ENCODE peak calls at places on chromosomes 2 and 18, in nine cellular contexts. B, G, X, R, P, A, L, I and V are unnamed samples.

GRCh38 chr2:64609229-64609994 is 44.3 kb downstream of the SERTAD2 start:
- DNase-seq in B (no peak), G (peak), X (peak), R (no peak), P (no peak), A (peak), L (peak), I (no peak), V (peak)

GRCh38 chr2:99974275-99974674 is 168.1 kb downstream of the AFF3 start:
- DNase-seq in B (no peak), G (no peak), X (no peak), R (peak), P (no peak), A (no peak), L (no peak), I (peak), V (no peak)

GRCh38 chr2:3265471-3265870 is 112.1 kb downstream of the EIPR1 start:
- DNase-seq in B (no peak), G (no peak), X (no peak), R (no peak), P (no peak), A (no peak), L (no peak), I (no peak), V (no peak)

GRCh38 chr2:40244251-40245010 is 207.5 kb downstream of the SLC8A1 start:
- DNase-seq in B (peak), G (no peak), X (peak), R (peak), P (no peak), A (peak), L (no peak), I (peak), V (peak)

GRCh38 chr18:63848159-63848558 is 39.3 kb upstream of the SERPINB2 start:
- DNase-seq in B (peak), G (no peak), X (peak), R (peak), P (no peak), A (no peak), L (no peak), I (peak), V (peak)

GRCh38 chr2:38598991-38599295 is 3.8 kb downstream of the HNRNPLL start:
- DNase-seq in B (peak), G (no peak), X (no peak), R (no peak), P (no peak), A (no peak), L (no peak), I (no peak), V (no peak)

GRCh38 chr18:67599277-67599676 is 82.8 kb upstream of the DSEL start:
- DNase-seq in B (peak), G (no peak), X (no peak), R (no peak), P (no peak), A (no peak), L (no peak), I (peak), V (no peak)

GRCh38 chr2:30359644-30360167 is 87.3 kb upstream of the LCLAT1 start:
- DNase-seq in B (no peak), G (no peak), X (no peak), R (no peak), P (no peak), A (peak), L (no peak), I (no peak), V (no peak)

GRCh38 chr18:75358928-75359327 is 68.6 kb downstream of the SMIM21 start:
- DNase-seq in B (no peak), G (no peak), X (no peak), R (no peak), P (peak), A (no peak), L (no peak), I (peak), V (no peak)

GRCh38 chr2:126828051-126828450 is 70.6 kb upstream of the TEX51 start:
- DNase-seq in B (no peak), G (no peak), X (no peak), R (no peak), P (no peak), A (no peak), L (no peak), I (no peak), V (no peak)

GRCh38 chr2:231886071-231886681 is 40.0 kb downstream of the NPPC start:
- DNase-seq in B (no peak), G (no peak), X (no peak), R (no peak), P (no peak), A (no peak), L (no peak), I (no peak), V (no peak)

GRCh38 chr2:134668821-134669220 is 50.0 kb downstream of the TMEM163 start:
- DNase-seq in B (no peak), G (peak), X (no peak), R (no peak), P (peak), A (no peak), L (peak), I (peak), V (no peak)

GRCh38 chr2:172084484-172084733 is 898 bp upstream of the DLX1 start:
- DNase-seq in B (no peak), G (no peak), X (no peak), R (no peak), P (no peak), A (no peak), L (no peak), I (peak), V (no peak)

GRCh38 chr18:23226386-23226785 is 91.1 kb downstream of the CABLES1 start:
- DNase-seq in B (peak), G (no peak), X (peak), R (no peak), P (no peak), A (no peak), L (no peak), I (peak), V (peak)

GRCh38 chr18:13760047-13760446 is 33.6 kb downstream of the RNMT start:
- DNase-seq in B (no peak), G (no peak), X (no peak), R (no peak), P (no peak), A (no peak), L (no peak), I (no peak), V (no peak)

GRCh38 chr2:67038195-67038594 is 358.9 kb upstream of the ETAA1 start:
- DNase-seq in B (no peak), G (no peak), X (no peak), R (no peak), P (no peak), A (no peak), L (no peak), I (no peak), V (no peak)

GRCh38 chr2:189258604-189259003 is 79.0 kb upstream of the COL5A2 start:
- DNase-seq in B (no peak), G (no peak), X (no peak), R (no peak), P (no peak), A (no peak), L (no peak), I (no peak), V (no peak)

GRCh38 chr2:29052811-29053210 is 21.5 kb downstream of the PCARE start:
- DNase-seq in B (no peak), G (no peak), X (no peak), R (no peak), P (no peak), A (no peak), L (no peak), I (no peak), V (no peak)

GRCh38 chr18:25074925-25075693 is 276.9 kb downstream of the ZNF521 start:
- DNase-seq in B (no peak), G (no peak), X (no peak), R (no peak), P (no peak), A (no peak), L (no peak), I (no peak), V (no peak)